ENCODE peak calls at places on chromosomes 7 and 10, in ten cellular contexts. One of them, this sample, is unnamed.

GRCh38 chr10:12589789-12590188 is 240.4 kb downstream of the CAMK1D start:
- DNase-seq in OCI-LY7: no peak
- DNase-seq in naive thymus-derived CD8-positive, alpha-beta T cell: no peak
- DNase-seq in posterior cingulate gyrus: no peak
- DNase-seq in germinal center: no peak
- DNase-seq in NCI-H1417 treated with DMSO at 0.1 percent for 48 hours: no peak
- DNase-seq in H4: no peak
- DNase-seq in MV-4-11: no peak
- DNase-seq in left ventricle myocardium superior: no peak
- DNase-seq in stimulated activated CD8-positive, alpha-beta memory T cell treated with anti-CD3 and anti-CD28 coated beads, Interleukin-15, amount 100 ng/mL, for 24 hours: no peak
- DNase-seq in this sample: no peak

GRCh38 chr10:77173615-77174461 is 463.8 kb downstream of the KCNMA1 start:
- DNase-seq in naive thymus-derived CD8-positive, alpha-beta T cell: peak; percentile 69
- DNase-seq in H4: peak; percentile 58
- DNase-seq in stimulated activated CD8-positive, alpha-beta memory T cell treated with anti-CD3 and anti-CD28 coated beads, Interleukin-15, amount 100 ng/mL, for 24 hours: peak; percentile 48
- DNase-seq in germinal center: peak; percentile 68
- DNase-seq in left ventricle myocardium superior: peak; percentile 71
- DNase-seq in NCI-H1417 treated with DMSO at 0.1 percent for 48 hours: peak; percentile 15
- DNase-seq in MV-4-11: peak; percentile 72
- DNase-seq in posterior cingulate gyrus: peak; percentile 94
- DNase-seq in OCI-LY7: peak; percentile 63
- DNase-seq in this sample: peak; percentile 68

GRCh38 chr7:5425507-5426225 is 2.0 kb upstream of the TNRC18 start:
- DNase-seq in posterior cingulate gyrus: peak; percentile 95
- DNase-seq in stimulated activated CD8-positive, alpha-beta memory T cell treated with anti-CD3 and anti-CD28 coated beads, Interleukin-15, amount 100 ng/mL, for 24 hours: no peak
- DNase-seq in NCI-H1417 treated with DMSO at 0.1 percent for 48 hours: peak; percentile 87
- DNase-seq in MV-4-11: no peak
- DNase-seq in H4: peak; percentile 97
- DNase-seq in germinal center: no peak
- DNase-seq in naive thymus-derived CD8-positive, alpha-beta T cell: peak; percentile 12
- DNase-seq in OCI-LY7: no peak
- DNase-seq in left ventricle myocardium superior: peak; percentile 79
- DNase-seq in this sample: peak; percentile 71

GRCh38 chr10:17229016-17229716 is 1.1 kb downstream of the VIM start:
- DNase-seq in germinal center: peak; percentile 36
- DNase-seq in stimulated activated CD8-positive, alpha-beta memory T cell treated with anti-CD3 and anti-CD28 coated beads, Interleukin-15, amount 100 ng/mL, for 24 hours: peak; percentile 35
- DNase-seq in NCI-H1417 treated with DMSO at 0.1 percent for 48 hours: no peak
- DNase-seq in naive thymus-derived CD8-positive, alpha-beta T cell: peak; percentile 76
- DNase-seq in MV-4-11: peak; percentile 50
- DNase-seq in posterior cingulate gyrus: peak; percentile 90
- DNase-seq in left ventricle myocardium superior: peak; percentile 93
- DNase-seq in H4: peak; percentile 71
- DNase-seq in OCI-LY7: no peak
- DNase-seq in this sample: peak; percentile 95

GRCh38 chr7:27244488-27245123 is 2.0 kb downstream of the EVX1 start:
- DNase-seq in germinal center: no peak
- DNase-seq in H4: no peak
- DNase-seq in NCI-H1417 treated with DMSO at 0.1 percent for 48 hours: no peak
- DNase-seq in MV-4-11: no peak
- DNase-seq in stimulated activated CD8-positive, alpha-beta memory T cell treated with anti-CD3 and anti-CD28 coated beads, Interleukin-15, amount 100 ng/mL, for 24 hours: no peak
- DNase-seq in left ventricle myocardium superior: no peak
- DNase-seq in posterior cingulate gyrus: no peak
- DNase-seq in OCI-LY7: no peak
- DNase-seq in naive thymus-derived CD8-positive, alpha-beta T cell: no peak
- DNase-seq in this sample: no peak

GRCh38 chr7:73815436-73815835 is 15.4 kb upstream of the CLDN4 start:
- DNase-seq in posterior cingulate gyrus: peak; percentile 66
- DNase-seq in OCI-LY7: no peak
- DNase-seq in stimulated activated CD8-positive, alpha-beta memory T cell treated with anti-CD3 and anti-CD28 coated beads, Interleukin-15, amount 100 ng/mL, for 24 hours: no peak
- DNase-seq in NCI-H1417 treated with DMSO at 0.1 percent for 48 hours: no peak
- DNase-seq in H4: no peak
- DNase-seq in germinal center: no peak
- DNase-seq in naive thymus-derived CD8-positive, alpha-beta T cell: no peak
- DNase-seq in MV-4-11: no peak
- DNase-seq in left ventricle myocardium superior: peak; percentile 11
- DNase-seq in this sample: no peak

GRCh38 chr10:17101910-17102266 is 27.7 kb downstream of the CUBN start:
- DNase-seq in left ventricle myocardium superior: no peak
- DNase-seq in OCI-LY7: no peak
- DNase-seq in MV-4-11: no peak
- DNase-seq in posterior cingulate gyrus: no peak
- DNase-seq in NCI-H1417 treated with DMSO at 0.1 percent for 48 hours: no peak
- DNase-seq in naive thymus-derived CD8-positive, alpha-beta T cell: no peak
- DNase-seq in germinal center: no peak
- DNase-seq in H4: no peak
- DNase-seq in stimulated activated CD8-positive, alpha-beta memory T cell treated with anti-CD3 and anti-CD28 coated beads, Interleukin-15, amount 100 ng/mL, for 24 hours: no peak
- DNase-seq in this sample: no peak

GRCh38 chr10:63206997-63207952 is 74.1 kb downstream of the NRBF2 start:
- DNase-seq in NCI-H1417 treated with DMSO at 0.1 percent for 48 hours: no peak
- DNase-seq in MV-4-11: peak; percentile 61
- DNase-seq in OCI-LY7: peak; percentile 10
- DNase-seq in germinal center: no peak
- DNase-seq in left ventricle myocardium superior: no peak
- DNase-seq in H4: no peak
- DNase-seq in naive thymus-derived CD8-positive, alpha-beta T cell: no peak
- DNase-seq in stimulated activated CD8-positive, alpha-beta memory T cell treated with anti-CD3 and anti-CD28 coated beads, Interleukin-15, amount 100 ng/mL, for 24 hours: no peak
- DNase-seq in posterior cingulate gyrus: no peak
- DNase-seq in this sample: peak; percentile 34

GRCh38 chr7:19557726-19558470 is 150.9 kb downstream of the POLR1F start:
- DNase-seq in OCI-LY7: no peak
- DNase-seq in MV-4-11: no peak
- DNase-seq in left ventricle myocardium superior: no peak
- DNase-seq in posterior cingulate gyrus: no peak
- DNase-seq in germinal center: no peak
- DNase-seq in naive thymus-derived CD8-positive, alpha-beta T cell: no peak
- DNase-seq in H4: no peak
- DNase-seq in stimulated activated CD8-positive, alpha-beta memory T cell treated with anti-CD3 and anti-CD28 coated beads, Interleukin-15, amount 100 ng/mL, for 24 hours: no peak
- DNase-seq in NCI-H1417 treated with DMSO at 0.1 percent for 48 hours: no peak
- DNase-seq in this sample: no peak

GRCh38 chr7:37028909-37029440 is 304.7 kb upstream of the AOAH start:
- DNase-seq in germinal center: no peak
- DNase-seq in posterior cingulate gyrus: no peak
- DNase-seq in stimulated activated CD8-positive, alpha-beta memory T cell treated with anti-CD3 and anti-CD28 coated beads, Interleukin-15, amount 100 ng/mL, for 24 hours: no peak
- DNase-seq in H4: no peak
- DNase-seq in naive thymus-derived CD8-positive, alpha-beta T cell: no peak
- DNase-seq in left ventricle myocardium superior: no peak
- DNase-seq in MV-4-11: no peak
- DNase-seq in OCI-LY7: no peak
- DNase-seq in NCI-H1417 treated with DMSO at 0.1 percent for 48 hours: no peak
- DNase-seq in this sample: no peak

GRCh38 chr10:124298891-124299290 is 119.8 kb downstream of the OAT start:
- DNase-seq in OCI-LY7: no peak
- DNase-seq in stimulated activated CD8-positive, alpha-beta memory T cell treated with anti-CD3 and anti-CD28 coated beads, Interleukin-15, amount 100 ng/mL, for 24 hours: no peak
- DNase-seq in germinal center: no peak
- DNase-seq in NCI-H1417 treated with DMSO at 0.1 percent for 48 hours: no peak
- DNase-seq in posterior cingulate gyrus: peak; percentile 57
- DNase-seq in H4: no peak
- DNase-seq in naive thymus-derived CD8-positive, alpha-beta T cell: no peak
- DNase-seq in left ventricle myocardium superior: no peak
- DNase-seq in MV-4-11: no peak
- DNase-seq in this sample: no peak

GRCh38 chr10:61283489-61284221 is 169.5 kb downstream of the TMEM26 start:
- DNase-seq in stimulated activated CD8-positive, alpha-beta memory T cell treated with anti-CD3 and anti-CD28 coated beads, Interleukin-15, amount 100 ng/mL, for 24 hours: no peak
- DNase-seq in MV-4-11: no peak
- DNase-seq in OCI-LY7: no peak
- DNase-seq in germinal center: no peak
- DNase-seq in posterior cingulate gyrus: no peak
- DNase-seq in left ventricle myocardium superior: no peak
- DNase-seq in NCI-H1417 treated with DMSO at 0.1 percent for 48 hours: no peak
- DNase-seq in naive thymus-derived CD8-positive, alpha-beta T cell: no peak
- DNase-seq in H4: no peak
- DNase-seq in this sample: no peak

GRCh38 chr10:116039604-116040003 is 233.4 kb downstream of the GFRA1 start:
- DNase-seq in posterior cingulate gyrus: no peak
- DNase-seq in stimulated activated CD8-positive, alpha-beta memory T cell treated with anti-CD3 and anti-CD28 coated beads, Interleukin-15, amount 100 ng/mL, for 24 hours: no peak
- DNase-seq in naive thymus-derived CD8-positive, alpha-beta T cell: no peak
- DNase-seq in NCI-H1417 treated with DMSO at 0.1 percent for 48 hours: no peak
- DNase-seq in germinal center: no peak
- DNase-seq in OCI-LY7: no peak
- DNase-seq in H4: no peak
- DNase-seq in left ventricle myocardium superior: no peak
- DNase-seq in MV-4-11: no peak
- DNase-seq in this sample: no peak

GRCh38 chr10:132048294-132048667 is 17.5 kb upstream of the JAKMIP3 start:
- DNase-seq in NCI-H1417 treated with DMSO at 0.1 percent for 48 hours: no peak
- DNase-seq in MV-4-11: no peak
- DNase-seq in stimulated activated CD8-positive, alpha-beta memory T cell treated with anti-CD3 and anti-CD28 coated beads, Interleukin-15, amount 100 ng/mL, for 24 hours: no peak
- DNase-seq in left ventricle myocardium superior: no peak
- DNase-seq in H4: peak; percentile 51
- DNase-seq in germinal center: no peak
- DNase-seq in posterior cingulate gyrus: no peak
- DNase-seq in OCI-LY7: no peak
- DNase-seq in naive thymus-derived CD8-positive, alpha-beta T cell: no peak
- DNase-seq in this sample: no peak

GRCh38 chr10:127298396-127298795 is 102.0 kb upstream of the INSYN2A start:
- DNase-seq in naive thymus-derived CD8-positive, alpha-beta T cell: no peak
- DNase-seq in stimulated activated CD8-positive, alpha-beta memory T cell treated with anti-CD3 and anti-CD28 coated beads, Interleukin-15, amount 100 ng/mL, for 24 hours: no peak
- DNase-seq in NCI-H1417 treated with DMSO at 0.1 percent for 48 hours: no peak
- DNase-seq in posterior cingulate gyrus: no peak
- DNase-seq in MV-4-11: no peak
- DNase-seq in OCI-LY7: no peak
- DNase-seq in left ventricle myocardium superior: no peak
- DNase-seq in H4: no peak
- DNase-seq in germinal center: no peak
- DNase-seq in this sample: no peak

GRCh38 chr10:60433684-60434083 is 44.0 kb upstream of the ANK3 start:
- DNase-seq in H4: no peak
- DNase-seq in MV-4-11: no peak
- DNase-seq in naive thymus-derived CD8-positive, alpha-beta T cell: no peak
- DNase-seq in NCI-H1417 treated with DMSO at 0.1 percent for 48 hours: no peak
- DNase-seq in germinal center: no peak
- DNase-seq in OCI-LY7: no peak
- DNase-seq in left ventricle myocardium superior: no peak
- DNase-seq in stimulated activated CD8-positive, alpha-beta memory T cell treated with anti-CD3 and anti-CD28 coated beads, Interleukin-15, amount 100 ng/mL, for 24 hours: no peak
- DNase-seq in posterior cingulate gyrus: no peak
- DNase-seq in this sample: no peak

GRCh38 chr7:55078465-55079372 is 59.9 kb downstream of the EGFR start:
- DNase-seq in OCI-LY7: no peak
- DNase-seq in naive thymus-derived CD8-positive, alpha-beta T cell: no peak
- DNase-seq in MV-4-11: no peak
- DNase-seq in H4: no peak
- DNase-seq in posterior cingulate gyrus: no peak
- DNase-seq in germinal center: no peak
- DNase-seq in NCI-H1417 treated with DMSO at 0.1 percent for 48 hours: no peak
- DNase-seq in left ventricle myocardium superior: peak; percentile 42
- DNase-seq in stimulated activated CD8-positive, alpha-beta memory T cell treated with anti-CD3 and anti-CD28 coated beads, Interleukin-15, amount 100 ng/mL, for 24 hours: no peak
- DNase-seq in this sample: no peak

GRCh38 chr7:32586291-32587221 is 91.3 kb downstream of the AVL9 start:
- DNase-seq in OCI-LY7: no peak
- DNase-seq in H4: peak; percentile 95
- DNase-seq in stimulated activated CD8-positive, alpha-beta memory T cell treated with anti-CD3 and anti-CD28 coated beads, Interleukin-15, amount 100 ng/mL, for 24 hours: no peak
- DNase-seq in naive thymus-derived CD8-positive, alpha-beta T cell: no peak
- DNase-seq in NCI-H1417 treated with DMSO at 0.1 percent for 48 hours: no peak
- DNase-seq in germinal center: no peak
- DNase-seq in posterior cingulate gyrus: no peak
- DNase-seq in left ventricle myocardium superior: peak; percentile 44
- DNase-seq in MV-4-11: peak; percentile 84
- DNase-seq in this sample: peak; percentile 73

GRCh38 chr10:6530211-6530840 is 49.8 kb downstream of the PRKCQ start:
- DNase-seq in MV-4-11: peak; percentile 1
- DNase-seq in OCI-LY7: no peak
- DNase-seq in germinal center: no peak
- DNase-seq in H4: no peak
- DNase-seq in naive thymus-derived CD8-positive, alpha-beta T cell: peak; percentile 76
- DNase-seq in posterior cingulate gyrus: no peak
- DNase-seq in stimulated activated CD8-positive, alpha-beta memory T cell treated with anti-CD3 and anti-CD28 coated beads, Interleukin-15, amount 100 ng/mL, for 24 hours: peak; percentile 22
- DNase-seq in left ventricle myocardium superior: peak; percentile 29
- DNase-seq in NCI-H1417 treated with DMSO at 0.1 percent for 48 hours: no peak
- DNase-seq in this sample: no peak

GRCh38 chr7:6359021-6359420 is 86.6 kb upstream of the CYTH3 start:
- DNase-seq in H4: no peak
- DNase-seq in stimulated activated CD8-positive, alpha-beta memory T cell treated with anti-CD3 and anti-CD28 coated beads, Interleukin-15, amount 100 ng/mL, for 24 hours: no peak
- DNase-seq in NCI-H1417 treated with DMSO at 0.1 percent for 48 hours: no peak
- DNase-seq in naive thymus-derived CD8-positive, alpha-beta T cell: no peak
- DNase-seq in MV-4-11: no peak
- DNase-seq in germinal center: no peak
- DNase-seq in left ventricle myocardium superior: no peak
- DNase-seq in OCI-LY7: peak; percentile 50
- DNase-seq in posterior cingulate gyrus: no peak
- DNase-seq in this sample: no peak

GRCh38 chr7:99525713-99526440 is 21.4 kb downstream of the ZKSCAN5 start:
- DNase-seq in posterior cingulate gyrus: no peak
- DNase-seq in left ventricle myocardium superior: no peak
- DNase-seq in germinal center: no peak
- DNase-seq in NCI-H1417 treated with DMSO at 0.1 percent for 48 hours: no peak
- DNase-seq in H4: no peak
- DNase-seq in OCI-LY7: peak; percentile 31
- DNase-seq in naive thymus-derived CD8-positive, alpha-beta T cell: no peak
- DNase-seq in stimulated activated CD8-positive, alpha-beta memory T cell treated with anti-CD3 and anti-CD28 coated beads, Interleukin-15, amount 100 ng/mL, for 24 hours: no peak
- DNase-seq in MV-4-11: no peak
- DNase-seq in this sample: no peak

GRCh38 chr7:51045319-51046102 is 262.8 kb upstream of the GRB10 start:
- DNase-seq in stimulated activated CD8-positive, alpha-beta memory T cell treated with anti-CD3 and anti-CD28 coated beads, Interleukin-15, amount 100 ng/mL, for 24 hours: no peak
- DNase-seq in OCI-LY7: no peak
- DNase-seq in naive thymus-derived CD8-positive, alpha-beta T cell: no peak
- DNase-seq in left ventricle myocardium superior: no peak
- DNase-seq in posterior cingulate gyrus: no peak
- DNase-seq in NCI-H1417 treated with DMSO at 0.1 percent for 48 hours: no peak
- DNase-seq in germinal center: no peak
- DNase-seq in H4: peak; percentile 88
- DNase-seq in MV-4-11: no peak
- DNase-seq in this sample: no peak

GRCh38 chr10:74837750-74838149 is 11.3 kb downstream of the KAT6B start:
- DNase-seq in MV-4-11: no peak
- DNase-seq in left ventricle myocardium superior: no peak
- DNase-seq in NCI-H1417 treated with DMSO at 0.1 percent for 48 hours: no peak
- DNase-seq in naive thymus-derived CD8-positive, alpha-beta T cell: no peak
- DNase-seq in stimulated activated CD8-positive, alpha-beta memory T cell treated with anti-CD3 and anti-CD28 coated beads, Interleukin-15, amount 100 ng/mL, for 24 hours: no peak
- DNase-seq in OCI-LY7: no peak
- DNase-seq in posterior cingulate gyrus: no peak
- DNase-seq in H4: no peak
- DNase-seq in germinal center: no peak
- DNase-seq in this sample: no peak

GRCh38 chr7:106657085-106657991 is 3.6 kb downstream of the CCDC71L start:
- DNase-seq in H4: peak; percentile 15
- DNase-seq in naive thymus-derived CD8-positive, alpha-beta T cell: no peak
- DNase-seq in stimulated activated CD8-positive, alpha-beta memory T cell treated with anti-CD3 and anti-CD28 coated beads, Interleukin-15, amount 100 ng/mL, for 24 hours: no peak
- DNase-seq in OCI-LY7: no peak
- DNase-seq in NCI-H1417 treated with DMSO at 0.1 percent for 48 hours: no peak
- DNase-seq in left ventricle myocardium superior: no peak
- DNase-seq in germinal center: no peak
- DNase-seq in MV-4-11: peak; percentile 4
- DNase-seq in posterior cingulate gyrus: no peak
- DNase-seq in this sample: no peak

This sample was measured in left cardiac atrium.